ENCODE peak calls at places on chromosomes 12 and 14, in six cellular contexts. K, D, L, M, J and N are unnamed samples.

GRCh38 chr12:25959069-25959961 is 833 bp downstream of the RASSF8 start:
- DNase-seq in L (no peak), J (peak; percentile 24), K (peak; percentile 51), D (no peak), M (peak; percentile 61), N (peak; percentile 78)

GRCh38 chr12:84874125-84874824 is 38.3 kb downstream of the SLC6A15 start:
- DNase-seq in M (no peak), D (no peak), L (no peak), J (peak; percentile 31), K (no peak), N (peak; percentile 36)

GRCh38 chr14:54447231-54447692 is 6.1 kb upstream of the CNIH1 start:
- DNase-seq in K (no peak), D (no peak), M (no peak), J (no peak), L (no peak), N (peak; percentile 64)

GRCh38 chr12:63070709-63071108 is 80.3 kb downstream of the AVPR1A start:
- DNase-seq in K (no peak), J (no peak), L (no peak), D (no peak), M (no peak), N (no peak)

GRCh38 chr14:81938341-81938740 is 404.7 kb upstream of the SEL1L start:
- DNase-seq in D (no peak), K (no peak), M (no peak), L (no peak), J (no peak), N (no peak)

GRCh38 chr12:75389061-75389460 is 1.8 kb upstream of the GLIPR1L2 start:
- DNase-seq in L (peak; percentile 14), D (no peak), M (no peak), K (no peak), J (peak; percentile 23), N (no peak)

GRCh38 chr12:45671254-45671653 is 58.3 kb upstream of the ARID2 start:
- DNase-seq in J (no peak), D (no peak), L (no peak), K (no peak), M (no peak), N (no peak)

GRCh38 chr12:57240069-57240921 is 10.7 kb downstream of the STAC3 start:
- DNase-seq in L (no peak), K (no peak), J (peak; percentile 58), M (peak; percentile 69), D (peak; percentile 52), N (peak; percentile 64)

GRCh38 chr12:66210840-66211239 is 21.8 kb downstream of the IRAK3 start:
- DNase-seq in D (no peak), K (no peak), L (no peak), J (no peak), M (no peak), N (no peak)

GRCh38 chr14:57822081-57822480 is 43.8 kb downstream of the SLC35F4 start:
- DNase-seq in M (no peak), L (no peak), D (no peak), J (no peak), K (no peak), N (no peak)

GRCh38 chr12:111645433-111645832 is 40.3 kb downstream of the BRAP start:
- DNase-seq in M (no peak), K (no peak), J (no peak), L (peak; percentile 72), D (no peak), N (no peak)

GRCh38 chr12:39831587-39832315 is 212.1 kb upstream of the ABCD2 start:
- DNase-seq in L (no peak), D (no peak), J (no peak), K (no peak), M (no peak), N (no peak)

GRCh38 chr12:64943686-64944085 is 119.2 kb downstream of the TBC1D30 start:
- DNase-seq in M (no peak), D (no peak), K (no peak), J (no peak), L (no peak), N (no peak)

GRCh38 chr14:95146079-95146771 is 11.1 kb downstream of the DICER1 start:
- DNase-seq in L (no peak), K (no peak), D (no peak), M (no peak), J (no peak), N (no peak)

GRCh38 chr12:42129595-42130204 is 15.0 kb downstream of the GXYLT1 start:
- DNase-seq in J (peak; percentile 55), K (no peak), L (no peak), M (no peak), D (no peak), N (peak; percentile 75)

GRCh38 chr14:102726191-102726949 is 50.9 kb upstream of the TRAF3 start:
- DNase-seq in K (no peak), D (no peak), J (no peak), L (no peak), M (no peak), N (no peak)

GRCh38 chr14:47490353-47490752 is 185.1 kb downstream of the MDGA2 start:
- DNase-seq in K (no peak), L (no peak), D (no peak), J (no peak), M (no peak), N (no peak)

GRCh38 chr12:4109826-4110225 is 163.7 kb upstream of the CCND2 start:
- DNase-seq in J (no peak), K (no peak), D (no peak), L (no peak), M (no peak), N (no peak)

GRCh38 chr14:33081259-33081658 is 142.6 kb downstream of the NPAS3 start:
- DNase-seq in K (no peak), L (no peak), D (no peak), J (no peak), M (no peak), N (no peak)

GRCh38 chr12:42237052-42237852 is 796 bp downstream of the YAF2 start:
- DNase-seq in K (peak; percentile 72), J (peak; percentile 76), M (peak; percentile 86), L (peak; percentile 49), D (peak; percentile 54), N (peak; percentile 82)

GRCh38 chr12:76446090-76446489 is 97.9 kb upstream of the BBS10 start:
- DNase-seq in K (no peak), J (no peak), L (no peak), M (no peak), D (no peak), N (peak; percentile 13)

GRCh38 chr14:104130974-104131651 is 7.3 kb upstream of the KIF26A start:
- DNase-seq in J (peak; percentile 70), K (no peak), L (no peak), M (peak; percentile 77), D (no peak), N (peak; percentile 40)

GRCh38 chr12:91926810-91927209 is 218.8 kb downstream of the BTG1 start:
- DNase-seq in D (no peak), L (no peak), K (no peak), M (no peak), J (peak; percentile 43), N (no peak)